ENCODE peak calls at places on chromosome 15, in nine cellular contexts. One of them, this sample, is unnamed.

GRCh38 chr15:58477228-58477627 is 45.4 kb downstream of the LIPC start:
- DNase-seq in AG04450: no peak
- DNase-seq in BJ: no peak
- DNase-seq in IMR-90: no peak
- DNase-seq in DND-41: peak; percentile 81
- DNase-seq in upper lobe of right lung: no peak
- DNase-seq in cardiac muscle cell: no peak
- DNase-seq in left ventricle myocardium inferior: no peak
- DNase-seq in HFF-Myc: no peak
- DNase-seq in this sample: no peak

GRCh38 chr15:89822611-89822950 is 7.9 kb upstream of the ANPEP start:
- DNase-seq in upper lobe of right lung: no peak
- DNase-seq in DND-41: no peak
- DNase-seq in IMR-90: no peak
- DNase-seq in left ventricle myocardium inferior: no peak
- DNase-seq in cardiac muscle cell: no peak
- DNase-seq in AG04450: no peak
- DNase-seq in HFF-Myc: no peak
- DNase-seq in BJ: no peak
- DNase-seq in this sample: no peak

GRCh38 chr15:29920515-29920914 is 98.2 kb upstream of the TJP1 start:
- DNase-seq in HFF-Myc: no peak
- DNase-seq in upper lobe of right lung: peak; percentile 79
- DNase-seq in DND-41: no peak
- DNase-seq in AG04450: no peak
- DNase-seq in IMR-90: peak; percentile 49
- DNase-seq in cardiac muscle cell: no peak
- DNase-seq in left ventricle myocardium inferior: no peak
- DNase-seq in BJ: no peak
- DNase-seq in this sample: no peak

GRCh38 chr15:25597576-25597975 is 158.8 kb upstream of the UBE3A start:
- DNase-seq in IMR-90: no peak
- DNase-seq in AG04450: no peak
- DNase-seq in HFF-Myc: no peak
- DNase-seq in DND-41: no peak
- DNase-seq in BJ: no peak
- DNase-seq in cardiac muscle cell: peak; percentile 1
- DNase-seq in upper lobe of right lung: no peak
- DNase-seq in left ventricle myocardium inferior: no peak
- DNase-seq in this sample: no peak

GRCh38 chr15:89817701-89818280 is 3.1 kb upstream of the ANPEP start:
- DNase-seq in BJ: no peak
- DNase-seq in IMR-90: peak; percentile 64
- DNase-seq in AG04450: no peak
- DNase-seq in DND-41: no peak
- DNase-seq in upper lobe of right lung: no peak
- DNase-seq in HFF-Myc: no peak
- DNase-seq in left ventricle myocardium inferior: no peak
- DNase-seq in cardiac muscle cell: peak; percentile 54
- DNase-seq in this sample: no peak

GRCh38 chr15:91186892-91187644 is 87.0 kb downstream of the SV2B start:
- DNase-seq in left ventricle myocardium inferior: no peak
- DNase-seq in AG04450: no peak
- DNase-seq in cardiac muscle cell: peak; percentile 34
- DNase-seq in upper lobe of right lung: no peak
- DNase-seq in HFF-Myc: peak; percentile 2
- DNase-seq in DND-41: peak; percentile 35
- DNase-seq in BJ: no peak
- DNase-seq in IMR-90: peak; percentile 26
- DNase-seq in this sample: peak; percentile 20

GRCh38 chr15:27045796-27046195 is 74.8 kb downstream of the GABRG3 start:
- DNase-seq in AG04450: no peak
- DNase-seq in HFF-Myc: no peak
- DNase-seq in left ventricle myocardium inferior: no peak
- DNase-seq in IMR-90: no peak
- DNase-seq in cardiac muscle cell: no peak
- DNase-seq in DND-41: no peak
- DNase-seq in upper lobe of right lung: no peak
- DNase-seq in BJ: no peak
- DNase-seq in this sample: no peak

GRCh38 chr15:39789736-39790135 is 7.1 kb upstream of the FSIP1 start:
- DNase-seq in HFF-Myc: no peak
- DNase-seq in upper lobe of right lung: no peak
- DNase-seq in cardiac muscle cell: peak; percentile 14
- DNase-seq in DND-41: no peak
- DNase-seq in left ventricle myocardium inferior: no peak
- DNase-seq in BJ: no peak
- DNase-seq in IMR-90: peak; percentile 37
- DNase-seq in AG04450: no peak
- DNase-seq in this sample: no peak

GRCh38 chr15:101293122-101293521 is 1.9 kb downstream of the SNRPA1 start:
- DNase-seq in cardiac muscle cell: no peak
- DNase-seq in HFF-Myc: no peak
- DNase-seq in AG04450: no peak
- DNase-seq in left ventricle myocardium inferior: no peak
- DNase-seq in upper lobe of right lung: no peak
- DNase-seq in DND-41: no peak
- DNase-seq in BJ: no peak
- DNase-seq in IMR-90: no peak
- DNase-seq in this sample: no peak

GRCh38 chr15:24848050-24848449 is 106.7 kb upstream of the SNRPN start:
- DNase-seq in upper lobe of right lung: no peak
- DNase-seq in cardiac muscle cell: peak; percentile 47
- DNase-seq in left ventricle myocardium inferior: peak; percentile 39
- DNase-seq in IMR-90: peak; percentile 57
- DNase-seq in BJ: no peak
- DNase-seq in HFF-Myc: no peak
- DNase-seq in AG04450: no peak
- DNase-seq in DND-41: no peak
- DNase-seq in this sample: peak; percentile 9

GRCh38 chr15:57522148-57522547 is 69.6 kb upstream of the MYZAP start:
- DNase-seq in AG04450: no peak
- DNase-seq in upper lobe of right lung: no peak
- DNase-seq in IMR-90: no peak
- DNase-seq in BJ: no peak
- DNase-seq in DND-41: no peak
- DNase-seq in cardiac muscle cell: no peak
- DNase-seq in left ventricle myocardium inferior: no peak
- DNase-seq in HFF-Myc: no peak
- DNase-seq in this sample: no peak

GRCh38 chr15:89171136-89172072 is 50.0 kb downstream of the RLBP1 start:
- DNase-seq in BJ: no peak
- DNase-seq in IMR-90: peak; percentile 36
- DNase-seq in AG04450: no peak
- DNase-seq in left ventricle myocardium inferior: no peak
- DNase-seq in cardiac muscle cell: peak; percentile 54
- DNase-seq in DND-41: peak; percentile 8
- DNase-seq in HFF-Myc: no peak
- DNase-seq in upper lobe of right lung: no peak
- DNase-seq in this sample: no peak

GRCh38 chr15:78131295-78132021 is at the start of gene CIB2:
- DNase-seq in IMR-90: peak; percentile 41
- DNase-seq in cardiac muscle cell: peak; percentile 76
- DNase-seq in left ventricle myocardium inferior: peak; percentile 75
- DNase-seq in BJ: no peak
- DNase-seq in DND-41: peak; percentile 88
- DNase-seq in AG04450: peak; percentile 7
- DNase-seq in upper lobe of right lung: peak; percentile 86
- DNase-seq in HFF-Myc: no peak
- DNase-seq in this sample: peak; percentile 8

GRCh38 chr15:88939486-88939806 is 26.3 kb upstream of the MFGE8 start:
- DNase-seq in AG04450: no peak
- DNase-seq in BJ: no peak
- DNase-seq in IMR-90: no peak
- DNase-seq in HFF-Myc: no peak
- DNase-seq in left ventricle myocardium inferior: no peak
- DNase-seq in cardiac muscle cell: peak; percentile 6
- DNase-seq in upper lobe of right lung: no peak
- DNase-seq in DND-41: no peak
- DNase-seq in this sample: no peak

GRCh38 chr15:41648770-41649169 is 11.4 kb upstream of the MGA start:
- DNase-seq in upper lobe of right lung: no peak
- DNase-seq in IMR-90: peak; percentile 84
- DNase-seq in HFF-Myc: no peak
- DNase-seq in BJ: no peak
- DNase-seq in left ventricle myocardium inferior: no peak
- DNase-seq in cardiac muscle cell: peak; percentile 16
- DNase-seq in DND-41: no peak
- DNase-seq in AG04450: no peak
- DNase-seq in this sample: no peak

GRCh38 chr15:95503640-95504225 is 826.8 kb upstream of the NR2F2 start:
- DNase-seq in left ventricle myocardium inferior: no peak
- DNase-seq in AG04450: no peak
- DNase-seq in HFF-Myc: no peak
- DNase-seq in BJ: no peak
- DNase-seq in DND-41: no peak
- DNase-seq in IMR-90: no peak
- DNase-seq in cardiac muscle cell: no peak
- DNase-seq in upper lobe of right lung: no peak
- DNase-seq in this sample: no peak

GRCh38 chr15:51829360-51830278 is at the start of gene TMOD3:
- DNase-seq in upper lobe of right lung: peak; percentile 97
- DNase-seq in cardiac muscle cell: peak; percentile 94
- DNase-seq in IMR-90: peak; percentile 87
- DNase-seq in BJ: peak; percentile 42
- DNase-seq in AG04450: peak; percentile 74
- DNase-seq in left ventricle myocardium inferior: peak; percentile 94
- DNase-seq in HFF-Myc: no peak
- DNase-seq in DND-41: peak; percentile 87
- DNase-seq in this sample: peak; percentile 80
- TF ChIP-seq CTCF in upper lobe of right lung: no peak
- TF ChIP-seq CTCF in cardiac muscle cell: no peak
- TF ChIP-seq CTCF in IMR-90: no peak
- TF ChIP-seq CTCF in BJ: peak; percentile 29
- TF ChIP-seq CTCF in AG04450: peak; percentile 9
- TF ChIP-seq CTCF in left ventricle myocardium inferior: peak; percentile 21
- TF ChIP-seq CTCF in HFF-Myc: no peak
- TF ChIP-seq CTCF in DND-41: no peak
- TF ChIP-seq CTCF in this sample: no peak

GRCh38 chr15:99454107-99454809 is 111.5 kb upstream of the MEF2A start:
- DNase-seq in upper lobe of right lung: no peak
- DNase-seq in left ventricle myocardium inferior: no peak
- DNase-seq in cardiac muscle cell: no peak
- DNase-seq in BJ: no peak
- DNase-seq in DND-41: no peak
- DNase-seq in AG04450: no peak
- DNase-seq in HFF-Myc: no peak
- DNase-seq in IMR-90: no peak
- DNase-seq in this sample: no peak

GRCh38 chr15:99451484-99451883 is 114.3 kb upstream of the MEF2A start:
- DNase-seq in upper lobe of right lung: no peak
- DNase-seq in IMR-90: no peak
- DNase-seq in AG04450: no peak
- DNase-seq in DND-41: no peak
- DNase-seq in left ventricle myocardium inferior: no peak
- DNase-seq in cardiac muscle cell: no peak
- DNase-seq in BJ: no peak
- DNase-seq in HFF-Myc: no peak
- DNase-seq in this sample: no peak

GRCh38 chr15:99453646-99454045 is 112.1 kb upstream of the MEF2A start:
- DNase-seq in upper lobe of right lung: no peak
- DNase-seq in HFF-Myc: no peak
- DNase-seq in AG04450: no peak
- DNase-seq in cardiac muscle cell: no peak
- DNase-seq in BJ: no peak
- DNase-seq in IMR-90: no peak
- DNase-seq in left ventricle myocardium inferior: no peak
- DNase-seq in DND-41: no peak
- DNase-seq in this sample: no peak

GRCh38 chr15:99452010-99452409 is 113.8 kb upstream of the MEF2A start:
- DNase-seq in upper lobe of right lung: peak; percentile 56
- DNase-seq in AG04450: no peak
- DNase-seq in HFF-Myc: no peak
- DNase-seq in IMR-90: no peak
- DNase-seq in cardiac muscle cell: no peak
- DNase-seq in left ventricle myocardium inferior: no peak
- DNase-seq in BJ: no peak
- DNase-seq in DND-41: no peak
- DNase-seq in this sample: no peak

GRCh38 chr15:99452728-99453643 is 112.8 kb upstream of the MEF2A start:
- DNase-seq in BJ: no peak
- DNase-seq in cardiac muscle cell: peak; percentile 70
- DNase-seq in upper lobe of right lung: peak; percentile 92
- DNase-seq in AG04450: no peak
- DNase-seq in HFF-Myc: no peak
- DNase-seq in DND-41: no peak
- DNase-seq in left ventricle myocardium inferior: peak; percentile 89
- DNase-seq in IMR-90: peak; percentile 18
- DNase-seq in this sample: peak; percentile 38
- H3K4me3 ChIP-seq in BJ: no peak overlapping the region
- H3K4me3 ChIP-seq in cardiac muscle cell: no peak overlapping the region
- H3K4me3 ChIP-seq in upper lobe of right lung: peak overlapping the region; percentile 23
- H3K4me3 ChIP-seq in AG04450: no peak overlapping the region
- H3K4me3 ChIP-seq in HFF-Myc: no peak overlapping the region
- H3K4me3 ChIP-seq in DND-41: no peak overlapping the region
- H3K4me3 ChIP-seq in left ventricle myocardium inferior: peak overlapping the region; percentile 34
- H3K4me3 ChIP-seq in IMR-90: no peak overlapping the region
- H3K4me3 ChIP-seq in this sample: no peak overlapping the region

GRCh38 chr15:72222433-72222832 is 8.6 kb downstream of the PKM start:
- DNase-seq in DND-41: no peak
- DNase-seq in left ventricle myocardium inferior: peak; percentile 45
- DNase-seq in IMR-90: no peak
- DNase-seq in upper lobe of right lung: no peak
- DNase-seq in HFF-Myc: no peak
- DNase-seq in AG04450: no peak
- DNase-seq in BJ: no peak
- DNase-seq in cardiac muscle cell: no peak
- DNase-seq in this sample: no peak
- TF ChIP-seq CTCF in DND-41: no peak
- TF ChIP-seq CTCF in left ventricle myocardium inferior: no peak
- TF ChIP-seq CTCF in IMR-90: no peak
- TF ChIP-seq CTCF in upper lobe of right lung: no peak
- TF ChIP-seq CTCF in HFF-Myc: no peak
- TF ChIP-seq CTCF in AG04450: no peak
- TF ChIP-seq CTCF in BJ: no peak
- TF ChIP-seq CTCF in cardiac muscle cell: no peak
- TF ChIP-seq CTCF in this sample: no peak

DNA sequence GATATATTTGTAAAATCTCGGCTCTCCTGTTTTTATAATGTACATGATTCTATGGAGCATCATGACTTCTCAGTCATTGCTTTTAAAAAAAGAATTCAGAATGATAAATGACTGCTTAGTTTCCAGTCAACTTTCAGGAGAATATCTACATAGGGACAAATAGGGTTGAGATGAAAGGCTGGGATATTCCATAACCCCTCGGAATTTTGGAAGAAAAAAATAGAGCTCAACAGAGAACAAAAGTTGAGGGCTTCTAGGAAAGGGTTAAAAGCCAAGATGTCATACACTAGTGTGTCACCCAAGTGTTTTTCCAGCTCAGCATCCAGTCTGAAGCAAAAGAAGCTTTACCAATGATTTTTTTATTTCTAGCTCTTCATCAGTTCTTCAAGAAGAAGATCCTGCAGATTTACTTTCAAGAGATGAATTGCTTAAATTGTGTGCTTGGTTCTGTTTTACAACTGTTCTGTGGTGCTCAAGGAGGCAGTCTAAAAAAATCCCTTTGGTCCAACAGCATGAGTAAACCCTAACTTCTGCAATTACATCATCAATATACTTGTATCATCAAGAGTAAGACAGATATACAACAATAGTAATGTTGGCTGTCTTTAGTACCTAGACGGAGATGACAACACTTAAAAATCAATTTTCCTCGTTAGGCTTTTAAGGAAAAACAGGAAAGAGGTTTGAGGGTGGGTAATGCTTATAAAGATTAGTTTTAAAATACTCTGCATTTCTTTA is 979 bp downstream of the UNC13C start:
- DNase-seq in AG04450: no peak
- DNase-seq in HFF-Myc: no peak
- DNase-seq in cardiac muscle cell: no peak
- DNase-seq in upper lobe of right lung: no peak
- DNase-seq in left ventricle myocardium inferior: no peak
- DNase-seq in DND-41: no peak
- DNase-seq in IMR-90: no peak
- DNase-seq in BJ: no peak
- DNase-seq in this sample: no peak
- H3K4me3 ChIP-seq in AG04450: no peak overlapping the region
- H3K4me3 ChIP-seq in HFF-Myc: no peak overlapping the region
- H3K4me3 ChIP-seq in cardiac muscle cell: peak overlapping the region; percentile 27
- H3K4me3 ChIP-seq in upper lobe of right lung: peak overlapping the region; percentile 29
- H3K4me3 ChIP-seq in left ventricle myocardium inferior: peak overlapping the region; percentile 52
- H3K4me3 ChIP-seq in DND-41: no peak overlapping the region
- H3K4me3 ChIP-seq in IMR-90: no peak overlapping the region
- H3K4me3 ChIP-seq in BJ: no peak overlapping the region
- H3K4me3 ChIP-seq in this sample: no peak overlapping the region